ENCODE peak calls at places on chromosome 2, in six cellular contexts. J is SK-N-SH, F is K562, S is H1, O is GM12878, D is HepG2. A is an unnamed sample.

GRCh38 chr2:159904565-159905281 is 106.7 kb upstream of the CD302 start:
- DNase-seq in O (no peak), F (peak), J (no peak), D (no peak), S (peak), A (peak)

GRCh38 chr2:68559692-68560091 is 83.7 kb upstream of the PROKR1 start:
- DNase-seq in J (no peak), O (no peak), S (no peak), D (no peak), F (no peak), A (no peak)

GRCh38 chr2:48279347-48279746 is 250.6 kb upstream of the STON1 start:
- DNase-seq in F (no peak), D (no peak), O (no peak), S (no peak), J (peak), A (no peak)

GRCh38 chr2:109256921-109257320 is 127.9 kb downstream of the SH3RF3 start:
- DNase-seq in D (no peak), J (no peak), O (no peak), F (no peak), S (no peak), A (no peak)

GRCh38 chr2:198545411-198545810 is 741.0 kb downstream of the PLCL1 start:
- DNase-seq in S (no peak), J (no peak), D (no peak), F (no peak), O (no peak), A (no peak)

GRCh38 chr2:119174216-119174992 is 15.9 kb upstream of the C1QL2 start:
- DNase-seq in S (peak), F (peak), O (no peak), D (peak), J (peak), A (peak)

GRCh38 chr2:68185541-68186164 is 28.0 kb downstream of the PNO1 start:
- DNase-seq in J (peak), O (peak), D (peak), F (peak), S (peak), A (peak)

GRCh38 chr2:190409616-190410015 is 1.5 kb downstream of the MFSD6 start:
- DNase-seq in J (peak), D (no peak), S (no peak), O (no peak), F (no peak), A (no peak)

GRCh38 chr2:240834377-240834975 is 14.5 kb upstream of the KIF1A start:
- DNase-seq in S (no peak), F (no peak), J (no peak), D (no peak), O (no peak), A (no peak)

GRCh38 chr2:178756343-178756742 is 50.9 kb downstream of the TTN start:
- DNase-seq in O (no peak), F (no peak), D (no peak), S (no peak), J (no peak), A (no peak)

DNA sequence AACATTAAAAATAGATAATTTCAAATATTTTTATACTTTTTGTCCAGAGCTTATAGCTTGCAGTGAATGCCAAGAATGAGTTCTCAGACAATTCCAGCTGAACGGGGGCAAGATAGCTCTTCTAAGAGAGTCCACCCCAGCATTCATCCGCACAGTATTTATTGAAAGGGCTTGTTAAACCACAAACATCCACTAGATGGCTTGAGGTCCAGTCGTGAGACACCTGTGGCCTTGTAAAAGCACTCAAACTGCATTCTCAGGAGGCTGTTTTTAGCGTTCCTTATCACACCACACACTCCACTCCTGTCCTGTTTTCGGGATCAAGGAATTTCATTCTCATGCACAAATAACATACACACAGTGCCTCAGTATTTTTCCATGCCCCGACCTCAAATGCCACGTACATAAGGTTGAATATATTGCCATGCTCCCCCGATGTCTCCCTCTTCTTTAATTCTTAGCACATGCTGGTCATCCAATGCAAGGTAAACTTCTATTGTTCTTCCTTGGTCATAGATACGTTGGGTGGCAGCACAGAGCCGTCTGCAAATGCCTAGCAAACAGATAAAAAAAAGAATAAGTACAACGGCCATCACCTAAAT is 47.4 kb downstream of the DNAJC10 start:
- DNase-seq in J (peak), S (no peak), D (peak), F (peak), O (no peak), A (no peak)
- TF ChIP-seq GABPA in J (no peak), S (no peak), D (no peak), F (no peak), O (no peak), A (no peak)

DNA sequence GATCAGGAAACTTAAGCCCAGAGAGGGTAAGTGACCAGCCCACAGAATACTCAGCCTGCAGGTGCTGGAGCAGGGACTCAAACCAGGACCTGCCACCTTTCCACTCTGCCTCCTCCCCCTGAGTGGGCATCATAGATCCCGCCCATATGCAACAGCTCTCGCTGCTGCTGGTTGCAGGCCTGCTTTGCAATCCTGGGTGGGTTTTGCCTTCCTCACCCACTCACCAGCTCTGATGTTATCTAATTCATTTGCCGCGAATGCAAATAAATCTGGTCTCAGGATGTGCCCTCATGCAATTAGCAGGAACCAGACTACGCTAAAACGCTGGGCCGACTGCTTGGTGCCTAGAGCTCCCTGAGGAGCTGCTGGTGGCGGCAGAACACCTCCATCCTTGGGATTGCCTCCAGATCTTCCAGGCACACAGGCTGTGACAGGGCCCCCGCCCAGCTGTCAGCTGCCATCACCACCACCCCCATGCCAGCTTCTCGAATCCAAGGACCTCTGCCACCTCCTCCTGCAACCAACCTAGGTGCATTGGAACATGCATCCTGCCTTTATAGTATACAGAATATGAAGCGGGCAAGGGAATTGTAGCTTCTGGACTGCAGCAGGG is 28.8 kb downstream of the CNGA3 start:
- DNase-seq in F (no peak), D (no peak), S (peak), J (peak), O (no peak), A (no peak)
- TF ChIP-seq GABPA in F (no peak), D (no peak), S (no peak), J (no peak), O (no peak), A (no peak)

GRCh38 chr2:24339856-24340262 is 20.5 kb downstream of the ITSN2 start:
- DNase-seq in J (no peak), O (no peak), F (no peak), S (no peak), D (peak), A (no peak)
- TF ChIP-seq GABPA in J (no peak), O (no peak), F (no peak), S (no peak), D (no peak), A (no peak)

GRCh38 chr2:70328921-70329561 is 27.2 kb upstream of the FAM136A start:
- DNase-seq in O (no peak), J (no peak), D (peak), F (no peak), S (no peak), A (no peak)
- TF ChIP-seq GABPA in O (no peak), J (no peak), D (no peak), F (no peak), S (no peak), A (no peak)

GRCh38 chr2:11896386-11896785 is 150.0 kb downstream of the LPIN1 start:
- DNase-seq in D (no peak), O (no peak), J (no peak), F (no peak), S (no peak), A (no peak)
- TF ChIP-seq GABPA in D (no peak), O (no peak), J (no peak), F (no peak), S (no peak), A (no peak)

A was measured in HL-60.